ENCODE peak calls at places on chromosome 20, in six cellular contexts. F, X, D, E, V and J are unnamed samples.

GRCh38 chr20:51938557-51939324 is 136.4 kb upstream of the SALL4 start:
- DNase-seq in F (no peak), X (no peak), D (no peak), E (no peak), V (no peak), J (no peak)

GRCh38 chr20:31569163-31570020 is 35.7 kb upstream of the ID1 start:
- DNase-seq in F (peak), X (no peak), D (peak), E (peak), V (no peak), J (peak)

GRCh38 chr20:43839793-43840199 is 74.9 kb upstream of the TOX2 start:
- DNase-seq in F (no peak), X (no peak), D (no peak), E (no peak), V (no peak), J (no peak)

GRCh38 chr20:57290178-57290484 is 23.7 kb upstream of the BMP7 start:
- DNase-seq in F (no peak), X (no peak), D (no peak), E (no peak), V (no peak), J (no peak)

GRCh38 chr20:56171087-56172012 is 77.2 kb upstream of the MC3R start:
- DNase-seq in F (peak), X (no peak), D (no peak), E (no peak), V (no peak), J (no peak)

GRCh38 chr20:63567382-63568169 is 6.5 kb downstream of the HELZ2 start:
- DNase-seq in F (peak), X (no peak), D (peak), E (no peak), V (no peak), J (no peak)

GRCh38 chr20:62993856-62994494 is 12.8 kb downstream of the BHLHE23 start:
- DNase-seq in F (no peak), X (no peak), D (no peak), E (no peak), V (no peak), J (no peak)

GRCh38 chr20:9028419-9028818 is 40.5 kb upstream of the PLCB4 start:
- DNase-seq in F (no peak), X (no peak), D (no peak), E (peak), V (no peak), J (no peak)

GRCh38 chr20:45181639-45182038 is 6.9 kb downstream of the PI3 start:
- DNase-seq in F (no peak), X (no peak), D (no peak), E (no peak), V (no peak), J (no peak)

GRCh38 chr20:9474835-9475413 is 39.5 kb upstream of the LAMP5 start:
- DNase-seq in F (no peak), X (no peak), D (no peak), E (peak), V (no peak), J (no peak)

GRCh38 chr20:13028001-13028400 is 19.2 kb downstream of the SPTLC3 start:
- DNase-seq in F (no peak), X (no peak), D (no peak), E (peak), V (no peak), J (no peak)

GRCh38 chr20:1809121-1809520 is 86.1 kb upstream of the SIRPA start:
- DNase-seq in F (no peak), X (no peak), D (no peak), E (peak), V (no peak), J (no peak)

GRCh38 chr20:25402583-25402982 is 4.9 kb upstream of the GINS1 start:
- DNase-seq in F (peak), X (no peak), D (no peak), E (no peak), V (no peak), J (no peak)

GRCh38 chr20:58852559-58853271 is at the start of gene GNAS:
- DNase-seq in F (peak), X (peak), D (peak), E (peak), V (no peak), J (peak)
- H3K4me3 ChIP-seq in F (peak), X (peak), D (peak), E (peak), V (peak), J (peak)

GRCh38 chr20:36273414-36274247 is 32.5 kb upstream of the DLGAP4 start:
- DNase-seq in F (peak), X (no peak), D (no peak), E (no peak), V (no peak), J (no peak)
- TF ChIP-seq CTCF in F (peak), X (peak), D (no peak), E (peak), V (no peak), J (peak)

GRCh38 chr20:276620-277495 is 13.7 kb downstream of the C20orf96 start:
- DNase-seq in F (no peak), X (no peak), D (no peak), E (no peak), V (no peak), J (no peak)

GRCh38 chr20:277496-277781 is 13.1 kb downstream of the C20orf96 start:
- DNase-seq in F (no peak), X (no peak), D (no peak), E (no peak), V (no peak), J (no peak)

GRCh38 chr20:278181-278580 is 12.4 kb downstream of the C20orf96 start:
- DNase-seq in F (no peak), X (no peak), D (no peak), E (no peak), V (no peak), J (no peak)

GRCh38 chr20:275791-276190 is 14.8 kb downstream of the C20orf96 start:
- DNase-seq in F (no peak), X (no peak), D (no peak), E (no peak), V (no peak), J (no peak)

DNA sequence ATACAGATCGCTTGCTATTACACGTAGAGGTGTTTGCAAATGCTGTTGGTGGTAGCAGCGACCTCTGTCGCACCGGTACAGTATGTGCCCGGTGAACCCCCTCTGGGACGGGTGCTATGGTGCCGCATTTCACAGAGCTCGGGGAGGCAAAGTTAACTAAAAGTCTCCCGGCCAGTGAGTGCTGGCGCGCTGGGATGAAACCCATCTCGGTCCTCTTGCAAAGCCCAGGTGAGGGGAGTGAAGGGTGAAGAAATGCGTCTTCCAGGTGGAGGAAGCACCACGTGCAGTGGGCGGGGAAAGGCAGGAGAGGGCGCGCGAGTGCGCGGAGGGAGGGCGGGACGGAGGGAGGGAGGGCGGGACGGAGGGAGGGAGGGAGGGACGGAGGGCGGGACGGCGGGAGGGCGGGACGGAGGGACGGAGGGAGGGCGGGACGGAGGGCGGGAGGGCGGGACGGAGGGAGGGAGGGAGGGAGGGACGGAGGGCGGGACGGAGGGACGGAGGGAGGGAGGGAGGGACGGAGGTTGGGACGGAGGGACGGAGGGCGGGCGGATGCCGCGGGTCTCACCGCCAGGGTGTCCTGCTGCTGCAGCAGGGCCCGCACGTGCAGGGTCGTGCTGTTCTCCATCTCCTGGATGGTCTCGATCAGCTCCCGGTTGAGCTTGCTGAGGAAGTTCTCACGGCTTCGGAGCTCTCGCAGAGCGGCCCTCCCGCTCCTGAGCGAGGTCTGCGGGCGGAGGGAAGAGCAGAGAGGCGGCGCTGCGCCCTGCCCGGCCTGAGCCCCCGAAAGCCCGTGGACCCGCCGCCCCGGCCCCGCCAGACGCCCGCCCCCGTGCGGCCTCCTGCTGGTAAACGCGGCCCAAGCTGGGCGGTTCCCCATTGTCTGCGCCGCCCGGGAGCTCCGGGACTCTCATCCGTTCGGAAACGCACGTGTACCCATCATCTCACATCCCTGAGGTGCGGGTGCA is 11.7 kb downstream of the C20orf96 start:
- DNase-seq in F (no peak), X (no peak), D (no peak), E (no peak), V (peak), J (peak)
- H3K27ac ChIP-seq in F (no peak), X (no peak), D (no peak), E (no peak), V (peak), J (peak)

GRCh38 chr20:35496481-35496880 is 33.0 kb downstream of the C20orf173 start:
- DNase-seq in F (no peak), X (no peak), D (no peak), E (no peak), V (no peak), J (no peak)

GRCh38 chr20:35497780-35498189 is 31.7 kb downstream of the C20orf173 start:
- DNase-seq in F (no peak), X (no peak), D (no peak), E (no peak), V (no peak), J (peak)

GRCh38 chr20:35502352-35502751 is 27.1 kb downstream of the C20orf173 start:
- DNase-seq in F (peak), X (no peak), D (no peak), E (no peak), V (no peak), J (no peak)

GRCh38 chr20:35497320-35497719 is 32.1 kb downstream of the C20orf173 start:
- DNase-seq in F (no peak), X (no peak), D (no peak), E (no peak), V (no peak), J (peak)

GRCh38 chr20:35499271-35499670 is 30.2 kb downstream of the C20orf173 start:
- DNase-seq in F (no peak), X (no peak), D (no peak), E (no peak), V (no peak), J (no peak)
- H3K4me3 ChIP-seq in F (no peak), X (no peak), D (no peak), E (no peak), V (no peak), J (no peak)

GRCh38 chr20:41179961-41180360 is 42.6 kb downstream of the PLCG1 start:
- DNase-seq in F (no peak), X (no peak), D (peak), E (no peak), V (peak), J (no peak)
- TF ChIP-seq CTCF in F (no peak), X (no peak), D (no peak), E (no peak), V (no peak), J (no peak)

GRCh38 chr20:59033093-59033492 is 958 bp upstream of the ATP5F1E start:
- DNase-seq in F (no peak), X (no peak), D (no peak), E (no peak), V (no peak), J (no peak)
- H3K27ac ChIP-seq in F (peak), X (no peak), D (peak), E (no peak), V (no peak), J (peak)

GRCh38 chr20:36308318-36308710 is 2.2 kb downstream of the DLGAP4 start:
- DNase-seq in F (no peak), X (no peak), D (no peak), E (no peak), V (no peak), J (no peak)

GRCh38 chr20:36306557-36307411 is 645 bp downstream of the DLGAP4 start:
- DNase-seq in F (no peak), X (no peak), D (no peak), E (no peak), V (no peak), J (no peak)

GRCh38 chr20:36308986-36309385 is 2.8 kb downstream of the DLGAP4 start:
- DNase-seq in F (no peak), X (no peak), D (no peak), E (no peak), V (no peak), J (no peak)

GRCh38 chr20:36305602-36306556 is at the start of gene DLGAP4:
- DNase-seq in F (no peak), X (no peak), D (no peak), E (no peak), V (no peak), J (no peak)

GRCh38 chr20:36307412-36308317 is 1.5 kb downstream of the DLGAP4 start:
- DNase-seq in F (no peak), X (no peak), D (no peak), E (no peak), V (no peak), J (no peak)
- H3K4me3 ChIP-seq in F (no peak), X (no peak), D (no peak), E (no peak), V (peak), J (no peak)

GRCh38 chr20:46965124-46965455 is 70.4 kb downstream of the EYA2 start:
- DNase-seq in F (no peak), X (no peak), D (no peak), E (no peak), V (no peak), J (no peak)

GRCh38 chr20:46964299-46965123 is 69.9 kb downstream of the EYA2 start:
- DNase-seq in F (peak), X (no peak), D (no peak), E (no peak), V (no peak), J (no peak)

GRCh38 chr20:46963758-46964181 is 69.1 kb downstream of the EYA2 start:
- DNase-seq in F (peak), X (no peak), D (no peak), E (no peak), V (no peak), J (no peak)

GRCh38 chr20:46962452-46963195 is 68.0 kb downstream of the EYA2 start:
- DNase-seq in F (peak), X (no peak), D (no peak), E (no peak), V (no peak), J (no peak)

GRCh38 chr20:46963196-46963529 is 68.5 kb downstream of the EYA2 start:
- DNase-seq in F (no peak), X (no peak), D (no peak), E (no peak), V (peak), J (no peak)
- TF ChIP-seq CTCF in F (no peak), X (no peak), D (no peak), E (no peak), V (no peak), J (no peak)

GRCh38 chr20:49891486-49891885 is 23.8 kb downstream of the SPATA2 start:
- DNase-seq in F (no peak), X (no peak), D (no peak), E (no peak), V (peak), J (no peak)

GRCh38 chr20:49892260-49893216 is 22.8 kb downstream of the SPATA2 start:
- DNase-seq in F (no peak), X (no peak), D (peak), E (no peak), V (peak), J (peak)

GRCh38 chr20:49890651-49891361 is 24.5 kb downstream of the SPATA2 start:
- DNase-seq in F (no peak), X (no peak), D (peak), E (no peak), V (peak), J (peak)

GRCh38 chr20:49894073-49894470 is 21.3 kb downstream of the SPATA2 start:
- DNase-seq in F (no peak), X (no peak), D (no peak), E (no peak), V (no peak), J (no peak)

GRCh38 chr20:49893242-49894072 is 21.9 kb downstream of the SPATA2 start:
- DNase-seq in F (no peak), X (no peak), D (no peak), E (no peak), V (peak), J (no peak)
- H3K27ac ChIP-seq in F (no peak), X (no peak), D (peak), E (no peak), V (no peak), J (peak)